ENCODE peak calls at places on chromosomes 2 and 18, in nine cellular contexts. N, I, L, B, C, K, U, O and R are unnamed samples.
A peak's percentile ranks its signal among the peaks of the same experiment; 100 is the strongest.

GRCh38 chr2:126359494-126359893 is 296.5 kb upstream of the GYPC start:
- DNase-seq in N (peak; percentile 47), I (no peak), L (no peak), B (no peak), C (peak; percentile 46), K (no peak), U (no peak), O (no peak), R (peak; percentile 23)

GRCh38 chr2:201969938-201970785 is 63.5 kb upstream of the FZD7 start:
- DNase-seq in N (peak; percentile 78), I (peak; percentile 11), L (no peak), B (no peak), C (no peak), K (peak; percentile 29), U (no peak), O (no peak), R (no peak)

GRCh38 chr2:232203936-232204335 is 174.6 kb upstream of the ALPP start:
- DNase-seq in N (no peak), I (no peak), L (no peak), B (no peak), C (no peak), K (no peak), U (no peak), O (no peak), R (no peak)

GRCh38 chr18:56284319-56284718 is 354.1 kb downstream of the TXNL1 start:
- DNase-seq in N (no peak), I (no peak), L (no peak), B (no peak), C (no peak), K (no peak), U (no peak), O (no peak), R (no peak)

GRCh38 chr2:43049836-43050796 is 176.3 kb downstream of the ZFP36L2 start:
- DNase-seq in N (no peak), I (no peak), L (no peak), B (no peak), C (no peak), K (peak; percentile 59), U (no peak), O (no peak), R (no peak)

GRCh38 chr2:168515502-168515901 is 59.4 kb downstream of the CERS6 start:
- DNase-seq in N (peak; percentile 89), I (peak; percentile 87), L (no peak), B (no peak), C (no peak), K (peak; percentile 78), U (no peak), O (no peak), R (peak; percentile 61)

GRCh38 chr2:97714084-97714949 is 941 bp downstream of the ZAP70 start:
- DNase-seq in N (no peak), I (no peak), L (no peak), B (no peak), C (peak; percentile 16), K (no peak), U (no peak), O (no peak), R (no peak)

GRCh38 chr2:79713131-79713785 is 200.4 kb downstream of the CTNNA2 start:
- DNase-seq in N (no peak), I (no peak), L (no peak), B (no peak), C (no peak), K (no peak), U (no peak), O (no peak), R (peak; percentile 37)

GRCh38 chr2:173652311-173652710 is 297.6 kb downstream of the CDCA7 start:
- DNase-seq in N (peak; percentile 91), I (peak; percentile 87), L (no peak), B (no peak), C (no peak), K (peak; percentile 83), U (no peak), O (no peak), R (peak; percentile 95)

GRCh38 chr18:74918276-74918675 is 290.7 kb downstream of the PTGR3 start:
- DNase-seq in N (no peak), I (no peak), L (no peak), B (no peak), C (no peak), K (no peak), U (no peak), O (no peak), R (no peak)

GRCh38 chr18:74818776-74819175 is 221.1 kb downstream of the ZNF407 start:
- DNase-seq in N (no peak), I (no peak), L (no peak), B (no peak), C (no peak), K (no peak), U (no peak), O (no peak), R (no peak)

GRCh38 chr2:112242384-112242783 is 12.5 kb downstream of the ZC3H8 start:
- DNase-seq in N (no peak), I (no peak), L (no peak), B (no peak), C (no peak), K (no peak), U (no peak), O (no peak), R (no peak)

GRCh38 chr18:8391068-8391467 is 218.2 kb upstream of the RAB12 start:
- DNase-seq in N (peak; percentile 57), I (no peak), L (no peak), B (no peak), C (no peak), K (no peak), U (no peak), O (no peak), R (no peak)

GRCh38 chr2:163191372-163191771 is 352.8 kb upstream of the KCNH7 start:
- DNase-seq in N (peak; percentile 74), I (peak; percentile 42), L (no peak), B (peak; percentile 16), C (peak; percentile 16), K (no peak), U (no peak), O (no peak), R (peak; percentile 68)

GRCh38 chr18:48323151-48323550 is 86.0 kb downstream of the ZBTB7C start:
- DNase-seq in N (no peak), I (no peak), L (no peak), B (no peak), C (no peak), K (no peak), U (no peak), O (no peak), R (no peak)

GRCh38 chr2:11482473-11483031 is 16.6 kb upstream of the E2F6 start:
- DNase-seq in N (no peak), I (no peak), L (no peak), B (no peak), C (no peak), K (no peak), U (peak; percentile 29), O (no peak), R (no peak)

GRCh38 chr2:52192656-52193055 is 1160.7 kb upstream of the NRXN1 start:
- DNase-seq in N (no peak), I (no peak), L (no peak), B (no peak), C (no peak), K (no peak), U (no peak), O (no peak), R (no peak)

GRCh38 chr2:112972423-112973086 is 5.3 kb upstream of the IL36G start:
- DNase-seq in N (no peak), I (no peak), L (no peak), B (no peak), C (no peak), K (no peak), U (no peak), O (no peak), R (no peak)

GRCh38 chr18:36330435-36331049 is 33.0 kb downstream of the FHOD3 start:
- DNase-seq in N (no peak), I (peak; percentile 25), L (no peak), B (no peak), C (no peak), K (no peak), U (no peak), O (no peak), R (peak; percentile 64)

GRCh38 chr2:143948710-143949109 is 571.2 kb downstream of the ZEB2 start:
- DNase-seq in N (no peak), I (no peak), L (no peak), B (no peak), C (no peak), K (no peak), U (no peak), O (no peak), R (no peak)

GRCh38 chr18:63626431-63626830 is 17.6 kb downstream of the SERPINB4 start:
- DNase-seq in N (no peak), I (no peak), L (no peak), B (no peak), C (no peak), K (no peak), U (no peak), O (no peak), R (no peak)

GRCh38 chr2:23694058-23695045 is 232.6 kb downstream of the ATAD2B start:
- DNase-seq in N (no peak), I (no peak), L (no peak), B (no peak), C (no peak), K (no peak), U (no peak), O (no peak), R (no peak)

GRCh38 chr2:229422005-229422404 is 150.9 kb upstream of the PID1 start:
- DNase-seq in N (no peak), I (no peak), L (no peak), B (peak; percentile 50), C (no peak), K (no peak), U (no peak), O (no peak), R (no peak)

GRCh38 chr2:215404357-215404719 is 31.5 kb downstream of the FN1 start:
- DNase-seq in N (no peak), I (no peak), L (no peak), B (no peak), C (no peak), K (no peak), U (no peak), O (no peak), R (no peak)

GRCh38 chr2:203077458-203077857 is 62.8 kb downstream of the NBEAL1 start:
- DNase-seq in N (peak; percentile 60), I (peak; percentile 48), L (no peak), B (no peak), C (no peak), K (no peak), U (no peak), O (no peak), R (peak; percentile 57)

GRCh38 chr2:144390424-144391020 is 129.4 kb downstream of the ZEB2 start:
- DNase-seq in N (peak; percentile 68), I (no peak), L (no peak), B (no peak), C (no peak), K (no peak), U (no peak), O (no peak), R (no peak)

GRCh38 chr2:9308186-9308955 is 101.8 kb downstream of the ASAP2 start:
- DNase-seq in N (peak; percentile 27), I (no peak), L (no peak), B (no peak), C (no peak), K (no peak), U (no peak), O (no peak), R (peak; percentile 40)

GRCh38 chr2:217797170-217797569 is 205.6 kb downstream of the TNS1 start:
- DNase-seq in N (no peak), I (no peak), L (no peak), B (no peak), C (no peak), K (no peak), U (no peak), O (no peak), R (no peak)

GRCh38 chr2:23373666-23374065 is 11.3 kb upstream of the KLHL29 start:
- DNase-seq in N (no peak), I (no peak), L (no peak), B (no peak), C (no peak), K (no peak), U (no peak), O (no peak), R (no peak)

GRCh38 chr2:7694066-7695000 is 777.1 kb downstream of the RNF144A start:
- DNase-seq in N (no peak), I (no peak), L (no peak), B (no peak), C (no peak), K (no peak), U (no peak), O (no peak), R (no peak)

GRCh38 chr2:181581534-181581933 is 75.4 kb downstream of the CERKL start:
- DNase-seq in N (no peak), I (no peak), L (no peak), B (no peak), C (no peak), K (no peak), U (no peak), O (no peak), R (no peak)